ENCODE peak calls at places on chromosomes 2 and 18, in seven cellular contexts. One of them, this sample, is unnamed.

GRCh38 chr2:30979822-30980245 is 158.4 kb downstream of the GALNT14 start:
- DNase-seq in LHCN-M2: no peak
- DNase-seq in foreskin keratinocyte: peak
- DNase-seq in left lung: no peak
- DNase-seq in hypothalamus: no peak
- DNase-seq in astrocyte of the hippocampus: peak
- DNase-seq in H54: peak
- DNase-seq in this sample: peak

GRCh38 chr2:128661289-128661688 is 342.6 kb upstream of the HS6ST1 start:
- DNase-seq in H54: no peak
- DNase-seq in hypothalamus: no peak
- DNase-seq in foreskin keratinocyte: no peak
- DNase-seq in LHCN-M2: no peak
- DNase-seq in left lung: no peak
- DNase-seq in astrocyte of the hippocampus: no peak
- DNase-seq in this sample: no peak

GRCh38 chr2:99725810-99726209 is 236.0 kb upstream of the REV1 start:
- DNase-seq in LHCN-M2: no peak
- DNase-seq in H54: no peak
- DNase-seq in foreskin keratinocyte: no peak
- DNase-seq in left lung: no peak
- DNase-seq in astrocyte of the hippocampus: no peak
- DNase-seq in hypothalamus: no peak
- DNase-seq in this sample: no peak

GRCh38 chr2:216849987-216850386 is 9.9 kb downstream of the TNP1 start:
- DNase-seq in astrocyte of the hippocampus: peak
- DNase-seq in H54: no peak
- DNase-seq in LHCN-M2: no peak
- DNase-seq in left lung: no peak
- DNase-seq in hypothalamus: peak
- DNase-seq in foreskin keratinocyte: peak
- DNase-seq in this sample: peak

GRCh38 chr2:37105150-37105549 is 20.8 kb downstream of the GPATCH11 start:
- DNase-seq in foreskin keratinocyte: no peak
- DNase-seq in H54: no peak
- DNase-seq in astrocyte of the hippocampus: no peak
- DNase-seq in LHCN-M2: no peak
- DNase-seq in hypothalamus: no peak
- DNase-seq in left lung: no peak
- DNase-seq in this sample: no peak

GRCh38 chr2:96205888-96206287 is 2.7 kb downstream of the STARD7 start:
- DNase-seq in left lung: no peak
- DNase-seq in hypothalamus: no peak
- DNase-seq in foreskin keratinocyte: no peak
- DNase-seq in astrocyte of the hippocampus: peak
- DNase-seq in LHCN-M2: peak
- DNase-seq in H54: no peak
- DNase-seq in this sample: peak

GRCh38 chr2:186294489-186294888 is 191.6 kb upstream of the ZC3H15 start:
- DNase-seq in astrocyte of the hippocampus: peak
- DNase-seq in left lung: no peak
- DNase-seq in foreskin keratinocyte: no peak
- DNase-seq in LHCN-M2: no peak
- DNase-seq in hypothalamus: no peak
- DNase-seq in H54: no peak
- DNase-seq in this sample: no peak

GRCh38 chr2:16261071-16261470 is 320.7 kb downstream of the MYCN start:
- DNase-seq in hypothalamus: no peak
- DNase-seq in LHCN-M2: no peak
- DNase-seq in left lung: no peak
- DNase-seq in astrocyte of the hippocampus: no peak
- DNase-seq in foreskin keratinocyte: no peak
- DNase-seq in H54: no peak
- DNase-seq in this sample: no peak

GRCh38 chr2:173347305-173348168 is 7.1 kb upstream of the CDCA7 start:
- DNase-seq in astrocyte of the hippocampus: no peak
- DNase-seq in hypothalamus: no peak
- DNase-seq in LHCN-M2: no peak
- DNase-seq in left lung: no peak
- DNase-seq in foreskin keratinocyte: no peak
- DNase-seq in H54: no peak
- DNase-seq in this sample: no peak

GRCh38 chr2:9814129-9814868 is 29.0 kb upstream of the TAF1B start:
- DNase-seq in foreskin keratinocyte: no peak
- DNase-seq in H54: no peak
- DNase-seq in hypothalamus: no peak
- DNase-seq in astrocyte of the hippocampus: no peak
- DNase-seq in left lung: no peak
- DNase-seq in LHCN-M2: no peak
- DNase-seq in this sample: no peak

GRCh38 chr2:162071016-162071415 is 3.0 kb downstream of the DPP4 start:
- DNase-seq in H54: no peak
- DNase-seq in LHCN-M2: peak
- DNase-seq in hypothalamus: no peak
- DNase-seq in left lung: no peak
- DNase-seq in foreskin keratinocyte: no peak
- DNase-seq in astrocyte of the hippocampus: no peak
- DNase-seq in this sample: no peak

GRCh38 chr18:49565656-49566055 is 3.8 kb downstream of the LIPG start:
- DNase-seq in H54: no peak
- DNase-seq in hypothalamus: peak
- DNase-seq in LHCN-M2: peak
- DNase-seq in left lung: no peak
- DNase-seq in astrocyte of the hippocampus: peak
- DNase-seq in foreskin keratinocyte: no peak
- DNase-seq in this sample: no peak

GRCh38 chr2:190272457-190272842 is 47.2 kb downstream of the HIBCH start:
- DNase-seq in hypothalamus: no peak
- DNase-seq in LHCN-M2: no peak
- DNase-seq in left lung: no peak
- DNase-seq in astrocyte of the hippocampus: no peak
- DNase-seq in H54: no peak
- DNase-seq in foreskin keratinocyte: no peak
- DNase-seq in this sample: no peak

GRCh38 chr2:15757820-15758586 is 166.3 kb downstream of the DDX1 start:
- DNase-seq in astrocyte of the hippocampus: no peak
- DNase-seq in LHCN-M2: no peak
- DNase-seq in left lung: no peak
- DNase-seq in H54: no peak
- DNase-seq in foreskin keratinocyte: no peak
- DNase-seq in hypothalamus: no peak
- DNase-seq in this sample: no peak

GRCh38 chr2:2862386-2862785 is 515.2 kb downstream of the EIPR1 start:
- DNase-seq in hypothalamus: no peak
- DNase-seq in LHCN-M2: no peak
- DNase-seq in left lung: no peak
- DNase-seq in foreskin keratinocyte: no peak
- DNase-seq in astrocyte of the hippocampus: no peak
- DNase-seq in H54: no peak
- DNase-seq in this sample: no peak

GRCh38 chr2:28206786-28207185 is 185.9 kb upstream of the FOSL2 start:
- DNase-seq in LHCN-M2: peak
- DNase-seq in H54: no peak
- DNase-seq in left lung: no peak
- DNase-seq in astrocyte of the hippocampus: peak
- DNase-seq in hypothalamus: no peak
- DNase-seq in foreskin keratinocyte: no peak
- DNase-seq in this sample: no peak

GRCh38 chr2:145593991-145594702 is 1074.2 kb upstream of the ZEB2 start:
- DNase-seq in LHCN-M2: peak
- DNase-seq in left lung: no peak
- DNase-seq in astrocyte of the hippocampus: peak
- DNase-seq in foreskin keratinocyte: peak
- DNase-seq in H54: peak
- DNase-seq in hypothalamus: no peak
- DNase-seq in this sample: peak

GRCh38 chr2:41955641-41956040 is 92.2 kb upstream of the PKDCC start:
- DNase-seq in hypothalamus: no peak
- DNase-seq in foreskin keratinocyte: no peak
- DNase-seq in LHCN-M2: no peak
- DNase-seq in astrocyte of the hippocampus: no peak
- DNase-seq in left lung: no peak
- DNase-seq in H54: no peak
- DNase-seq in this sample: no peak

GRCh38 chr2:165691615-165692014 is 102.4 kb downstream of the GALNT3 start:
- DNase-seq in astrocyte of the hippocampus: peak
- DNase-seq in foreskin keratinocyte: no peak
- DNase-seq in H54: peak
- DNase-seq in hypothalamus: peak
- DNase-seq in LHCN-M2: peak
- DNase-seq in left lung: no peak
- DNase-seq in this sample: no peak

GRCh38 chr2:40341198-40341597 is 110.7 kb downstream of the SLC8A1 start:
- DNase-seq in H54: no peak
- DNase-seq in foreskin keratinocyte: no peak
- DNase-seq in LHCN-M2: peak
- DNase-seq in hypothalamus: no peak
- DNase-seq in astrocyte of the hippocampus: no peak
- DNase-seq in left lung: no peak
- DNase-seq in this sample: no peak

GRCh38 chr2:212153923-212154322 is 384.7 kb downstream of the ERBB4 start:
- DNase-seq in H54: no peak
- DNase-seq in hypothalamus: no peak
- DNase-seq in foreskin keratinocyte: no peak
- DNase-seq in LHCN-M2: no peak
- DNase-seq in astrocyte of the hippocampus: no peak
- DNase-seq in left lung: no peak
- DNase-seq in this sample: no peak

GRCh38 chr2:221571108-221571390 is 1.1 kb downstream of the EPHA4 start:
- DNase-seq in H54: peak
- DNase-seq in hypothalamus: no peak
- DNase-seq in LHCN-M2: peak
- DNase-seq in astrocyte of the hippocampus: no peak
- DNase-seq in foreskin keratinocyte: peak
- DNase-seq in left lung: no peak
- DNase-seq in this sample: no peak

GRCh38 chr18:51068111-51068510 is 38.1 kb downstream of the SMAD4 start:
- DNase-seq in astrocyte of the hippocampus: no peak
- DNase-seq in hypothalamus: no peak
- DNase-seq in left lung: no peak
- DNase-seq in LHCN-M2: peak
- DNase-seq in H54: no peak
- DNase-seq in foreskin keratinocyte: peak
- DNase-seq in this sample: peak

GRCh38 chr18:57759650-57760049 is 43.5 kb downstream of the ATP8B1 start:
- DNase-seq in LHCN-M2: no peak
- DNase-seq in foreskin keratinocyte: no peak
- DNase-seq in H54: no peak
- DNase-seq in hypothalamus: no peak
- DNase-seq in left lung: no peak
- DNase-seq in astrocyte of the hippocampus: no peak
- DNase-seq in this sample: no peak

GRCh38 chr18:23662309-23663263 is at the start of gene ANKRD29:
- DNase-seq in left lung: peak
- DNase-seq in astrocyte of the hippocampus: peak
- DNase-seq in hypothalamus: no peak
- DNase-seq in LHCN-M2: peak
- DNase-seq in H54: peak
- DNase-seq in foreskin keratinocyte: no peak
- DNase-seq in this sample: peak